ENCODE peak calls at places on chromosomes 16 and 17, in ten cellular contexts. One of them, this sample, is unnamed.

GRCh38 chr17:70357196-70357595 is 187.9 kb downstream of the KCNJ2 start:
- DNase-seq in endodermal cell: no peak
- DNase-seq in ovary: no peak
- DNase-seq in cardiac muscle cell: no peak
- DNase-seq in IMR-90: no peak
- DNase-seq in CD8-positive, alpha-beta T cell: no peak
- DNase-seq in endothelial cell of umbilical vein: no peak
- DNase-seq in prostate gland: no peak
- DNase-seq in breast epithelium: no peak
- DNase-seq in left ventricle myocardium inferior: no peak
- DNase-seq in this sample: no peak

GRCh38 chr16:66289051-66289680 is 77.3 kb upstream of the CDH5 start:
- DNase-seq in endodermal cell: peak; percentile 38
- DNase-seq in ovary: no peak
- DNase-seq in cardiac muscle cell: no peak
- DNase-seq in IMR-90: no peak
- DNase-seq in CD8-positive, alpha-beta T cell: no peak
- DNase-seq in endothelial cell of umbilical vein: no peak
- DNase-seq in prostate gland: no peak
- DNase-seq in breast epithelium: no peak
- DNase-seq in left ventricle myocardium inferior: no peak
- DNase-seq in this sample: no peak

GRCh38 chr17:80791758-80792284 is 199.8 kb upstream of the CHMP6 start:
- DNase-seq in endodermal cell: peak; percentile 46
- DNase-seq in ovary: peak; percentile 58
- DNase-seq in cardiac muscle cell: peak; percentile 93
- DNase-seq in IMR-90: peak; percentile 100
- DNase-seq in CD8-positive, alpha-beta T cell: peak; percentile 44
- DNase-seq in endothelial cell of umbilical vein: peak; percentile 98
- DNase-seq in prostate gland: no peak
- DNase-seq in breast epithelium: no peak
- DNase-seq in left ventricle myocardium inferior: no peak
- DNase-seq in this sample: peak; percentile 91

GRCh38 chr17:29243792-29244191 is 2.9 kb upstream of the CRYBA1 start:
- DNase-seq in endodermal cell: peak; percentile 71
- DNase-seq in ovary: no peak
- DNase-seq in cardiac muscle cell: no peak
- DNase-seq in IMR-90: peak; percentile 44
- DNase-seq in CD8-positive, alpha-beta T cell: no peak
- DNase-seq in endothelial cell of umbilical vein: no peak
- DNase-seq in prostate gland: no peak
- DNase-seq in breast epithelium: no peak
- DNase-seq in left ventricle myocardium inferior: no peak
- DNase-seq in this sample: no peak

GRCh38 chr17:2776589-2777241 is 19.5 kb upstream of the RAP1GAP2 start:
- DNase-seq in endodermal cell: peak; percentile 93
- DNase-seq in ovary: no peak
- DNase-seq in cardiac muscle cell: no peak
- DNase-seq in IMR-90: no peak
- DNase-seq in CD8-positive, alpha-beta T cell: no peak
- DNase-seq in endothelial cell of umbilical vein: no peak
- DNase-seq in prostate gland: no peak
- DNase-seq in breast epithelium: no peak
- DNase-seq in left ventricle myocardium inferior: no peak
- DNase-seq in this sample: no peak

GRCh38 chr17:6913608-6914443 is 82.0 kb upstream of the ALOX12 start:
- DNase-seq in endodermal cell: peak; percentile 87
- DNase-seq in ovary: peak; percentile 74
- DNase-seq in cardiac muscle cell: peak; percentile 72
- DNase-seq in IMR-90: peak; percentile 42
- DNase-seq in CD8-positive, alpha-beta T cell: peak; percentile 85
- DNase-seq in endothelial cell of umbilical vein: peak; percentile 62
- DNase-seq in prostate gland: peak; percentile 46
- DNase-seq in breast epithelium: peak; percentile 52
- DNase-seq in left ventricle myocardium inferior: peak; percentile 79
- DNase-seq in this sample: peak; percentile 68

GRCh38 chr17:32958418-32958817 is 30.5 kb downstream of the TMEM98 start:
- DNase-seq in endodermal cell: no peak
- DNase-seq in ovary: no peak
- DNase-seq in cardiac muscle cell: no peak
- DNase-seq in IMR-90: no peak
- DNase-seq in CD8-positive, alpha-beta T cell: no peak
- DNase-seq in endothelial cell of umbilical vein: no peak
- DNase-seq in prostate gland: no peak
- DNase-seq in breast epithelium: no peak
- DNase-seq in left ventricle myocardium inferior: no peak
- DNase-seq in this sample: no peak

GRCh38 chr16:265711-266110 is 10.0 kb downstream of the RGS11 start:
- DNase-seq in endodermal cell: peak; percentile 30
- DNase-seq in ovary: no peak
- DNase-seq in cardiac muscle cell: no peak
- DNase-seq in IMR-90: no peak
- DNase-seq in CD8-positive, alpha-beta T cell: no peak
- DNase-seq in endothelial cell of umbilical vein: no peak
- DNase-seq in prostate gland: no peak
- DNase-seq in breast epithelium: no peak
- DNase-seq in left ventricle myocardium inferior: no peak
- DNase-seq in this sample: no peak

GRCh38 chr16:61098505-61098904 is 937.7 kb downstream of the CDH8 start:
- DNase-seq in endodermal cell: no peak
- DNase-seq in ovary: no peak
- DNase-seq in cardiac muscle cell: no peak
- DNase-seq in IMR-90: no peak
- DNase-seq in CD8-positive, alpha-beta T cell: no peak
- DNase-seq in endothelial cell of umbilical vein: no peak
- DNase-seq in prostate gland: no peak
- DNase-seq in breast epithelium: no peak
- DNase-seq in left ventricle myocardium inferior: no peak
- DNase-seq in this sample: no peak

GRCh38 chr17:9361572-9361955 is 214.1 kb downstream of the STX8 start:
- DNase-seq in endodermal cell: no peak
- DNase-seq in ovary: no peak
- DNase-seq in cardiac muscle cell: no peak
- DNase-seq in IMR-90: no peak
- DNase-seq in CD8-positive, alpha-beta T cell: no peak
- DNase-seq in endothelial cell of umbilical vein: no peak
- DNase-seq in prostate gland: no peak
- DNase-seq in breast epithelium: no peak
- DNase-seq in left ventricle myocardium inferior: no peak
- DNase-seq in this sample: no peak

GRCh38 chr16:74446866-74447265 is 25.6 kb upstream of the CLEC18B start:
- DNase-seq in endodermal cell: no peak
- DNase-seq in ovary: no peak
- DNase-seq in cardiac muscle cell: no peak
- DNase-seq in IMR-90: no peak
- DNase-seq in CD8-positive, alpha-beta T cell: no peak
- DNase-seq in endothelial cell of umbilical vein: no peak
- DNase-seq in prostate gland: no peak
- DNase-seq in breast epithelium: no peak
- DNase-seq in left ventricle myocardium inferior: no peak
- DNase-seq in this sample: no peak

GRCh38 chr17:56809106-56809819 is 24.5 kb downstream of the C17orf67 start:
- DNase-seq in endodermal cell: no peak
- DNase-seq in ovary: no peak
- DNase-seq in cardiac muscle cell: no peak
- DNase-seq in IMR-90: no peak
- DNase-seq in CD8-positive, alpha-beta T cell: no peak
- DNase-seq in endothelial cell of umbilical vein: no peak
- DNase-seq in prostate gland: no peak
- DNase-seq in breast epithelium: no peak
- DNase-seq in left ventricle myocardium inferior: no peak
- DNase-seq in this sample: no peak

DNA sequence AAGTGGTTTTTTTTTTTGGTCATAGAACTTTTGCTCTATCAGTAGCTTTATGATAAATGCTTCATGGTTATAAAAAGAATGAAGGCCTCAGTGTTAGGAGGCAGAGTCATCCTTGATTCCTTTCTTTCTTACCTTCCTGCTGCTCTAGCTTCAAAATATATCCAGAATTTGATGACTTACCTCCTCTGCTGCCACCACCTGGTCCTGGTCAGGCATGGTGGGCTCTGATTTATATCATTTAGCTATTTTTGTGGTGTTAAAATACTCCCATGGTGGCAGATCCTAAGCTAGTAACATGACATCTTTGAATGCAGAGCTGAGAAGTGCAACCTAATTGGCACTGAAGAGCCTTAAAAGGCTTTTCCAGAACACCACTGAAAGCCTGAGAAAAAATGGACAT is 508.8 kb upstream of the CDH8 start:
- DNase-seq in endodermal cell: peak; percentile 56
- DNase-seq in ovary: no peak
- DNase-seq in cardiac muscle cell: no peak
- DNase-seq in IMR-90: no peak
- DNase-seq in CD8-positive, alpha-beta T cell: no peak
- DNase-seq in endothelial cell of umbilical vein: no peak
- DNase-seq in prostate gland: no peak
- DNase-seq in breast epithelium: no peak
- DNase-seq in left ventricle myocardium inferior: no peak
- DNase-seq in this sample: no peak
- TF ChIP-seq CTCF in endodermal cell: peak; percentile 63
- TF ChIP-seq CTCF in ovary: no peak
- TF ChIP-seq CTCF in cardiac muscle cell: no peak
- TF ChIP-seq CTCF in IMR-90: no peak
- TF ChIP-seq CTCF in CD8-positive, alpha-beta T cell: no peak
- TF ChIP-seq CTCF in endothelial cell of umbilical vein: no peak
- TF ChIP-seq CTCF in prostate gland: no peak
- TF ChIP-seq CTCF in breast epithelium: no peak
- TF ChIP-seq CTCF in left ventricle myocardium inferior: no peak
- TF ChIP-seq CTCF in this sample: no peak

DNA sequence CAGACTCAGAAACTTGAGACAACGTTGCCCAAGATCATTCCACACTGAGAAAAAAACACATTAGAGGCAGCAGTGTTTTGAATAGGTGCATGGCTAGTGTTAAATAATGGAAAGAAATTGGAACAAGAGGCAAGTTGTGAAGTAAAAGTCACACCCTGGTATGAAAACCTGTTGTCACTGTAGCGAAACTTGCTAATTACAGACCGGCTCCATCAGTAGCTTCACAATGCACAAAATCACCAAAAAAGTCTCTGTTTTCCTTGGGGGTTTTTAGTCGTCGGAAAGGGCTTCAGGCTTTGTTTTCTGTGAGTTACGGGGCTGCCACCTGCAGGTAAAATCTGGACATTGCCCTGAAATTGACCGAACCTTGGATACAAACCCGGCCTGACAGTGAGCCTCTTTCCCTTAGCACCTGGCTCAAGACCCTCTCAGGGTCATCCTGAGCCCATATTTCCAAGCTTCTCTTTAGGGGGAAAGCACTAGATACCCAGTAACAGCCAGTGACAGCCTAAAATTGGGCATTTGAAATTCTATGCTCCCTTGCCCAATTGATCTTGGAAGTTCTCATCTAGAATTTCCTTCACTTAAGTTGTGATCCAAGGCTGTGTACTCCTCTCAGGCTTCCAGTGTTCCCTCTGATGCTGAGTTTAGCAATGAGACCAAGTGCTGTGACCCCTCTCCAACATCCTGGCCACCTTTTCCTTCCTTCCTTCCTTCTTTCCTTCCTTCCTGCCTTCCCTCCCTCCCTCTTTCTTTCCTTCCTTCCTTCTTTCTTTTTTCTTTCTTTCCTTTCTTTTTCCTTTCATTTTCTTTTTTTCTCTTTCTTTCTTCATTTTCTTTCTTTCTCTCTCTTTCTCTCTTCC is 7.2 kb upstream of the GRB2 start:
- DNase-seq in endodermal cell: peak; percentile 95
- DNase-seq in ovary: peak; percentile 66
- DNase-seq in cardiac muscle cell: peak; percentile 72
- DNase-seq in IMR-90: peak; percentile 62
- DNase-seq in CD8-positive, alpha-beta T cell: peak; percentile 73
- DNase-seq in endothelial cell of umbilical vein: peak; percentile 74
- DNase-seq in prostate gland: peak; percentile 38
- DNase-seq in breast epithelium: peak; percentile 57
- DNase-seq in left ventricle myocardium inferior: no peak
- DNase-seq in this sample: peak; percentile 65
- H3K4me3 ChIP-seq in endodermal cell: no peak overlapping the region
- H3K4me3 ChIP-seq in ovary: no peak overlapping the region
- H3K4me3 ChIP-seq in cardiac muscle cell: no peak overlapping the region
- H3K4me3 ChIP-seq in IMR-90: peak overlapping the region; percentile 22
- H3K4me3 ChIP-seq in CD8-positive, alpha-beta T cell: peak overlapping the region; percentile 22
- H3K4me3 ChIP-seq in endothelial cell of umbilical vein: peak overlapping the region; percentile 27
- H3K4me3 ChIP-seq in prostate gland: no peak overlapping the region
- H3K4me3 ChIP-seq in breast epithelium: peak overlapping the region; percentile 49
- H3K4me3 ChIP-seq in left ventricle myocardium inferior: peak overlapping the region; percentile 38
- H3K4me3 ChIP-seq in this sample: no peak overlapping the region

GRCh38 chr17:17709815-17710321 is 28.6 kb downstream of the RAI1 start:
- DNase-seq in endodermal cell: no peak
- DNase-seq in ovary: no peak
- DNase-seq in cardiac muscle cell: no peak
- DNase-seq in IMR-90: no peak
- DNase-seq in CD8-positive, alpha-beta T cell: no peak
- DNase-seq in endothelial cell of umbilical vein: no peak
- DNase-seq in prostate gland: no peak
- DNase-seq in breast epithelium: no peak
- DNase-seq in left ventricle myocardium inferior: no peak
- DNase-seq in this sample: no peak

GRCh38 chr17:17708816-17709215 is 27.6 kb downstream of the RAI1 start:
- DNase-seq in endodermal cell: no peak
- DNase-seq in ovary: no peak
- DNase-seq in cardiac muscle cell: no peak
- DNase-seq in IMR-90: no peak
- DNase-seq in CD8-positive, alpha-beta T cell: no peak
- DNase-seq in endothelial cell of umbilical vein: no peak
- DNase-seq in prostate gland: no peak
- DNase-seq in breast epithelium: no peak
- DNase-seq in left ventricle myocardium inferior: no peak
- DNase-seq in this sample: no peak

GRCh38 chr17:17706140-17707060 is 25.1 kb downstream of the RAI1 start:
- DNase-seq in endodermal cell: peak; percentile 69
- DNase-seq in ovary: no peak
- DNase-seq in cardiac muscle cell: no peak
- DNase-seq in IMR-90: no peak
- DNase-seq in CD8-positive, alpha-beta T cell: no peak
- DNase-seq in endothelial cell of umbilical vein: no peak
- DNase-seq in prostate gland: no peak
- DNase-seq in breast epithelium: no peak
- DNase-seq in left ventricle myocardium inferior: no peak
- DNase-seq in this sample: no peak

GRCh38 chr17:17710355-17710727 is 29.1 kb downstream of the RAI1 start:
- DNase-seq in endodermal cell: peak; percentile 71
- DNase-seq in ovary: no peak
- DNase-seq in cardiac muscle cell: no peak
- DNase-seq in IMR-90: no peak
- DNase-seq in CD8-positive, alpha-beta T cell: no peak
- DNase-seq in endothelial cell of umbilical vein: no peak
- DNase-seq in prostate gland: no peak
- DNase-seq in breast epithelium: no peak
- DNase-seq in left ventricle myocardium inferior: no peak
- DNase-seq in this sample: no peak

GRCh38 chr17:17708301-17708700 is 27.0 kb downstream of the RAI1 start:
- DNase-seq in endodermal cell: no peak
- DNase-seq in ovary: no peak
- DNase-seq in cardiac muscle cell: no peak
- DNase-seq in IMR-90: no peak
- DNase-seq in CD8-positive, alpha-beta T cell: no peak
- DNase-seq in endothelial cell of umbilical vein: no peak
- DNase-seq in prostate gland: no peak
- DNase-seq in breast epithelium: no peak
- DNase-seq in left ventricle myocardium inferior: no peak
- DNase-seq in this sample: no peak
- H3K4me1 ChIP-seq in endodermal cell: peaks cover 15% of the 10 kb centered on the region
- H3K4me1 ChIP-seq in ovary: peaks cover 20% of the 10 kb centered on the region
- H3K4me1 ChIP-seq in cardiac muscle cell: peaks cover 12% of the 10 kb centered on the region
- H3K4me1 ChIP-seq in IMR-90: peaks cover 54% of the 10 kb centered on the region
- H3K4me1 ChIP-seq in CD8-positive, alpha-beta T cell: peaks cover 7% of the 10 kb centered on the region
- H3K4me1 ChIP-seq in endothelial cell of umbilical vein: peaks cover 27% of the 10 kb centered on the region
- H3K4me1 ChIP-seq in prostate gland: peaks cover 25% of the 10 kb centered on the region
- H3K4me1 ChIP-seq in breast epithelium: peaks cover 18% of the 10 kb centered on the region
- H3K4me1 ChIP-seq in left ventricle myocardium inferior: peaks cover 57% of the 10 kb centered on the region
- H3K4me1 ChIP-seq in this sample: peaks cover 7% of the 10 kb centered on the region

GRCh38 chr17:4540224-4541040 is 14.8 kb downstream of the MYBBP1A start:
- DNase-seq in endodermal cell: peak; percentile 84
- DNase-seq in ovary: no peak
- DNase-seq in cardiac muscle cell: no peak
- DNase-seq in IMR-90: no peak
- DNase-seq in CD8-positive, alpha-beta T cell: no peak
- DNase-seq in endothelial cell of umbilical vein: no peak
- DNase-seq in prostate gland: no peak
- DNase-seq in breast epithelium: no peak
- DNase-seq in left ventricle myocardium inferior: no peak
- DNase-seq in this sample: no peak
- TF ChIP-seq CTCF in endodermal cell: peak; percentile 65
- TF ChIP-seq CTCF in ovary: no peak
- TF ChIP-seq CTCF in cardiac muscle cell: peak; percentile 20
- TF ChIP-seq CTCF in IMR-90: peak; percentile 13
- TF ChIP-seq CTCF in CD8-positive, alpha-beta T cell: no peak
- TF ChIP-seq CTCF in endothelial cell of umbilical vein: peak; percentile 48
- TF ChIP-seq CTCF in prostate gland: no peak
- TF ChIP-seq CTCF in breast epithelium: no peak
- TF ChIP-seq CTCF in left ventricle myocardium inferior: peak; percentile 36
- TF ChIP-seq CTCF in this sample: no peak